ENCODE peak calls at places on chromosomes 13 and 19, in ten cellular contexts. One of them, this sample, is unnamed.

GRCh38 chr19:33686246-33686645 is 64.5 kb downstream of the CHST8 start:
- DNase-seq in hypothalamus: no peak
- DNase-seq in T-helper 2 cell: no peak
- DNase-seq in fibroblast of lung: no peak
- DNase-seq in AG08396: no peak
- DNase-seq in activated T-helper 1 cell treated with Interleukin-2 at 50 U/mL for 16 hours: no peak
- DNase-seq in T-helper 1 cell: no peak
- DNase-seq in HS-5: no peak
- DNase-seq in activated B cell treated with CpG ODN at 0.5 μM for 24 hours: no peak
- DNase-seq in bronchial epithelial cell: no peak
- DNase-seq in this sample: no peak

GRCh38 chr19:2034729-2035589 is 16.1 kb downstream of the MKNK2 start:
- DNase-seq in hypothalamus: no peak
- DNase-seq in activated T-helper 1 cell treated with Interleukin-2 at 50 U/mL for 16 hours: peak
- DNase-seq in AG08396: peak
- DNase-seq in activated B cell treated with CpG ODN at 0.5 μM for 24 hours: peak
- DNase-seq in bronchial epithelial cell: peak
- DNase-seq in fibroblast of lung: peak
- DNase-seq in T-helper 2 cell: peak
- DNase-seq in T-helper 1 cell: peak
- DNase-seq in HS-5: no peak
- DNase-seq in this sample: peak

GRCh38 chr13:68232351-68233130 is 1002.4 kb upstream of the PCDH9 start:
- DNase-seq in fibroblast of lung: peak
- DNase-seq in AG08396: no peak
- DNase-seq in bronchial epithelial cell: no peak
- DNase-seq in hypothalamus: no peak
- DNase-seq in T-helper 2 cell: no peak
- DNase-seq in activated T-helper 1 cell treated with Interleukin-2 at 50 U/mL for 16 hours: no peak
- DNase-seq in activated B cell treated with CpG ODN at 0.5 μM for 24 hours: no peak
- DNase-seq in T-helper 1 cell: no peak
- DNase-seq in HS-5: peak
- DNase-seq in this sample: no peak

GRCh38 chr13:92682832-92683517 is 543.6 kb upstream of the GPC6 start:
- DNase-seq in activated B cell treated with CpG ODN at 0.5 μM for 24 hours: no peak
- DNase-seq in T-helper 1 cell: no peak
- DNase-seq in T-helper 2 cell: no peak
- DNase-seq in HS-5: no peak
- DNase-seq in fibroblast of lung: no peak
- DNase-seq in bronchial epithelial cell: no peak
- DNase-seq in AG08396: no peak
- DNase-seq in hypothalamus: no peak
- DNase-seq in activated T-helper 1 cell treated with Interleukin-2 at 50 U/mL for 16 hours: no peak
- DNase-seq in this sample: no peak

GRCh38 chr13:110923777-110924638 is 9.1 kb upstream of the ANKRD10 start:
- DNase-seq in HS-5: no peak
- DNase-seq in T-helper 1 cell: no peak
- DNase-seq in AG08396: no peak
- DNase-seq in fibroblast of lung: no peak
- DNase-seq in activated B cell treated with CpG ODN at 0.5 μM for 24 hours: no peak
- DNase-seq in T-helper 2 cell: no peak
- DNase-seq in hypothalamus: no peak
- DNase-seq in activated T-helper 1 cell treated with Interleukin-2 at 50 U/mL for 16 hours: no peak
- DNase-seq in bronchial epithelial cell: no peak
- DNase-seq in this sample: no peak

GRCh38 chr13:109743706-109744453 is 42.5 kb downstream of the IRS2 start:
- DNase-seq in T-helper 2 cell: no peak
- DNase-seq in bronchial epithelial cell: peak
- DNase-seq in HS-5: no peak
- DNase-seq in activated T-helper 1 cell treated with Interleukin-2 at 50 U/mL for 16 hours: no peak
- DNase-seq in AG08396: no peak
- DNase-seq in hypothalamus: no peak
- DNase-seq in fibroblast of lung: peak
- DNase-seq in T-helper 1 cell: no peak
- DNase-seq in activated B cell treated with CpG ODN at 0.5 μM for 24 hours: no peak
- DNase-seq in this sample: no peak

GRCh38 chr19:33727331-33728028 is 69.2 kb upstream of the KCTD15 start:
- DNase-seq in AG08396: no peak
- DNase-seq in fibroblast of lung: no peak
- DNase-seq in bronchial epithelial cell: no peak
- DNase-seq in activated T-helper 1 cell treated with Interleukin-2 at 50 U/mL for 16 hours: no peak
- DNase-seq in hypothalamus: no peak
- DNase-seq in T-helper 2 cell: no peak
- DNase-seq in activated B cell treated with CpG ODN at 0.5 μM for 24 hours: no peak
- DNase-seq in HS-5: no peak
- DNase-seq in T-helper 1 cell: no peak
- DNase-seq in this sample: no peak

GRCh38 chr13:33434676-33435075 is 149.1 kb upstream of the STARD13 start:
- DNase-seq in AG08396: no peak
- DNase-seq in HS-5: no peak
- DNase-seq in bronchial epithelial cell: no peak
- DNase-seq in hypothalamus: no peak
- DNase-seq in T-helper 2 cell: no peak
- DNase-seq in fibroblast of lung: no peak
- DNase-seq in activated B cell treated with CpG ODN at 0.5 μM for 24 hours: no peak
- DNase-seq in activated T-helper 1 cell treated with Interleukin-2 at 50 U/mL for 16 hours: no peak
- DNase-seq in T-helper 1 cell: no peak
- DNase-seq in this sample: no peak

GRCh38 chr13:99442273-99442895 is 58.9 kb upstream of the TM9SF2 start:
- DNase-seq in hypothalamus: no peak
- DNase-seq in AG08396: peak
- DNase-seq in T-helper 1 cell: peak
- DNase-seq in HS-5: no peak
- DNase-seq in bronchial epithelial cell: peak
- DNase-seq in activated B cell treated with CpG ODN at 0.5 μM for 24 hours: no peak
- DNase-seq in T-helper 2 cell: peak
- DNase-seq in activated T-helper 1 cell treated with Interleukin-2 at 50 U/mL for 16 hours: no peak
- DNase-seq in fibroblast of lung: peak
- DNase-seq in this sample: peak

GRCh38 chr13:110521946-110522345 is 39.6 kb downstream of the RAB20 start:
- DNase-seq in T-helper 1 cell: no peak
- DNase-seq in bronchial epithelial cell: no peak
- DNase-seq in HS-5: no peak
- DNase-seq in AG08396: no peak
- DNase-seq in hypothalamus: no peak
- DNase-seq in fibroblast of lung: no peak
- DNase-seq in activated T-helper 1 cell treated with Interleukin-2 at 50 U/mL for 16 hours: no peak
- DNase-seq in activated B cell treated with CpG ODN at 0.5 μM for 24 hours: no peak
- DNase-seq in T-helper 2 cell: no peak
- DNase-seq in this sample: no peak

GRCh38 chr19:18597809-18598660 is 8.6 kb downstream of the CRLF1 start:
- DNase-seq in hypothalamus: no peak
- DNase-seq in fibroblast of lung: no peak
- DNase-seq in HS-5: no peak
- DNase-seq in T-helper 1 cell: no peak
- DNase-seq in bronchial epithelial cell: no peak
- DNase-seq in AG08396: peak
- DNase-seq in activated B cell treated with CpG ODN at 0.5 μM for 24 hours: no peak
- DNase-seq in activated T-helper 1 cell treated with Interleukin-2 at 50 U/mL for 16 hours: no peak
- DNase-seq in T-helper 2 cell: no peak
- DNase-seq in this sample: no peak

GRCh38 chr19:406121-406711 is 2.7 kb downstream of the C2CD4C start:
- DNase-seq in activated B cell treated with CpG ODN at 0.5 μM for 24 hours: no peak
- DNase-seq in HS-5: no peak
- DNase-seq in T-helper 2 cell: no peak
- DNase-seq in AG08396: no peak
- DNase-seq in fibroblast of lung: no peak
- DNase-seq in bronchial epithelial cell: no peak
- DNase-seq in hypothalamus: no peak
- DNase-seq in T-helper 1 cell: no peak
- DNase-seq in activated T-helper 1 cell treated with Interleukin-2 at 50 U/mL for 16 hours: no peak
- DNase-seq in this sample: no peak

GRCh38 chr19:35673121-35673804 is 6.9 kb downstream of the UPK1A start:
- DNase-seq in T-helper 1 cell: no peak
- DNase-seq in activated B cell treated with CpG ODN at 0.5 μM for 24 hours: no peak
- DNase-seq in HS-5: peak
- DNase-seq in AG08396: peak
- DNase-seq in activated T-helper 1 cell treated with Interleukin-2 at 50 U/mL for 16 hours: peak
- DNase-seq in T-helper 2 cell: no peak
- DNase-seq in bronchial epithelial cell: peak
- DNase-seq in fibroblast of lung: peak
- DNase-seq in hypothalamus: no peak
- DNase-seq in this sample: peak

GRCh38 chr13:112869202-112870061 is 99.6 kb upstream of the MCF2L start:
- DNase-seq in hypothalamus: no peak
- DNase-seq in activated B cell treated with CpG ODN at 0.5 μM for 24 hours: no peak
- DNase-seq in bronchial epithelial cell: no peak
- DNase-seq in T-helper 1 cell: no peak
- DNase-seq in AG08396: no peak
- DNase-seq in fibroblast of lung: peak
- DNase-seq in HS-5: no peak
- DNase-seq in T-helper 2 cell: no peak
- DNase-seq in activated T-helper 1 cell treated with Interleukin-2 at 50 U/mL for 16 hours: no peak
- DNase-seq in this sample: no peak

GRCh38 chr13:100156786-100157185 is 67.9 kb downstream of the PCCA start:
- DNase-seq in fibroblast of lung: no peak
- DNase-seq in T-helper 1 cell: no peak
- DNase-seq in activated B cell treated with CpG ODN at 0.5 μM for 24 hours: no peak
- DNase-seq in T-helper 2 cell: no peak
- DNase-seq in bronchial epithelial cell: peak
- DNase-seq in HS-5: no peak
- DNase-seq in AG08396: no peak
- DNase-seq in hypothalamus: no peak
- DNase-seq in activated T-helper 1 cell treated with Interleukin-2 at 50 U/mL for 16 hours: no peak
- DNase-seq in this sample: no peak

GRCh38 chr19:35216833-35217707 is 11.5 kb downstream of the FAM187B start:
- DNase-seq in T-helper 1 cell: no peak
- DNase-seq in hypothalamus: no peak
- DNase-seq in fibroblast of lung: no peak
- DNase-seq in bronchial epithelial cell: peak
- DNase-seq in T-helper 2 cell: peak
- DNase-seq in activated T-helper 1 cell treated with Interleukin-2 at 50 U/mL for 16 hours: no peak
- DNase-seq in activated B cell treated with CpG ODN at 0.5 μM for 24 hours: no peak
- DNase-seq in HS-5: no peak
- DNase-seq in AG08396: no peak
- DNase-seq in this sample: peak

GRCh38 chr13:39313721-39314120 is 275.5 kb downstream of the NHLRC3 start:
- DNase-seq in activated B cell treated with CpG ODN at 0.5 μM for 24 hours: no peak
- DNase-seq in bronchial epithelial cell: peak
- DNase-seq in activated T-helper 1 cell treated with Interleukin-2 at 50 U/mL for 16 hours: no peak
- DNase-seq in fibroblast of lung: no peak
- DNase-seq in HS-5: no peak
- DNase-seq in hypothalamus: no peak
- DNase-seq in T-helper 1 cell: no peak
- DNase-seq in AG08396: no peak
- DNase-seq in T-helper 2 cell: no peak
- DNase-seq in this sample: no peak

GRCh38 chr19:58428617-58429016 is 11.3 kb downstream of the ZNF132 start:
- DNase-seq in T-helper 1 cell: no peak
- DNase-seq in HS-5: no peak
- DNase-seq in hypothalamus: no peak
- DNase-seq in AG08396: no peak
- DNase-seq in fibroblast of lung: no peak
- DNase-seq in activated B cell treated with CpG ODN at 0.5 μM for 24 hours: no peak
- DNase-seq in T-helper 2 cell: no peak
- DNase-seq in bronchial epithelial cell: peak
- DNase-seq in activated T-helper 1 cell treated with Interleukin-2 at 50 U/mL for 16 hours: no peak
- DNase-seq in this sample: no peak

GRCh38 chr19:409006-409514 is at the start of gene C2CD4C:
- DNase-seq in T-helper 1 cell: peak
- DNase-seq in AG08396: peak
- DNase-seq in bronchial epithelial cell: no peak
- DNase-seq in hypothalamus: no peak
- DNase-seq in HS-5: no peak
- DNase-seq in fibroblast of lung: no peak
- DNase-seq in activated T-helper 1 cell treated with Interleukin-2 at 50 U/mL for 16 hours: no peak
- DNase-seq in activated B cell treated with CpG ODN at 0.5 μM for 24 hours: no peak
- DNase-seq in T-helper 2 cell: no peak
- DNase-seq in this sample: no peak

GRCh38 chr19:48553676-48554384 is 1.9 kb downstream of the SULT2B1 start:
- DNase-seq in AG08396: peak
- DNase-seq in T-helper 1 cell: no peak
- DNase-seq in fibroblast of lung: peak
- DNase-seq in bronchial epithelial cell: peak
- DNase-seq in T-helper 2 cell: no peak
- DNase-seq in activated T-helper 1 cell treated with Interleukin-2 at 50 U/mL for 16 hours: no peak
- DNase-seq in activated B cell treated with CpG ODN at 0.5 μM for 24 hours: no peak
- DNase-seq in hypothalamus: no peak
- DNase-seq in HS-5: peak
- DNase-seq in this sample: no peak

GRCh38 chr13:28653111-28653510 is 5.8 kb upstream of the POMP start:
- DNase-seq in activated T-helper 1 cell treated with Interleukin-2 at 50 U/mL for 16 hours: no peak
- DNase-seq in activated B cell treated with CpG ODN at 0.5 μM for 24 hours: no peak
- DNase-seq in AG08396: no peak
- DNase-seq in T-helper 1 cell: no peak
- DNase-seq in hypothalamus: no peak
- DNase-seq in bronchial epithelial cell: no peak
- DNase-seq in HS-5: no peak
- DNase-seq in T-helper 2 cell: no peak
- DNase-seq in fibroblast of lung: peak
- DNase-seq in this sample: no peak

GRCh38 chr19:37654833-37655688 is at the start of gene ZFP30:
- DNase-seq in T-helper 1 cell: peak
- DNase-seq in hypothalamus: peak
- DNase-seq in AG08396: peak
- DNase-seq in activated B cell treated with CpG ODN at 0.5 μM for 24 hours: peak
- DNase-seq in T-helper 2 cell: peak
- DNase-seq in fibroblast of lung: peak
- DNase-seq in activated T-helper 1 cell treated with Interleukin-2 at 50 U/mL for 16 hours: peak
- DNase-seq in bronchial epithelial cell: peak
- DNase-seq in HS-5: no peak
- DNase-seq in this sample: peak

GRCh38 chr13:34064456-34065205 is 246.7 kb downstream of the RFC3 start:
- DNase-seq in fibroblast of lung: no peak
- DNase-seq in activated T-helper 1 cell treated with Interleukin-2 at 50 U/mL for 16 hours: no peak
- DNase-seq in bronchial epithelial cell: peak
- DNase-seq in HS-5: no peak
- DNase-seq in activated B cell treated with CpG ODN at 0.5 μM for 24 hours: no peak
- DNase-seq in T-helper 1 cell: no peak
- DNase-seq in hypothalamus: no peak
- DNase-seq in AG08396: no peak
- DNase-seq in T-helper 2 cell: no peak
- DNase-seq in this sample: no peak